ENCODE peak calls at places on chromosomes 5 and 9, in four cellular contexts. K, U, S and R are unnamed samples.
A peak's percentile ranks its signal among the peaks of the same experiment; 100 is the strongest.

GRCh38 chr5:126449751-126450271 is 26.6 kb downstream of the GRAMD2B start:
- DNase-seq in K (no peak), U (peak; percentile 88), S (no peak), R (peak; percentile 31)

GRCh38 chr5:178418471-178419010 is 171.7 kb downstream of the COL23A1 start:
- DNase-seq in K (no peak), U (no peak), S (no peak), R (no peak)

GRCh38 chr5:124650960-124651662 is 95.3 kb downstream of the ZNF608 start:
- DNase-seq in K (no peak), U (no peak), S (no peak), R (no peak)

GRCh38 chr5:31407921-31408714 is 123.8 kb downstream of the DROSHA start:
- DNase-seq in K (no peak), U (peak; percentile 7), S (no peak), R (no peak)

GRCh38 chr9:2072752-2073405 is 57.7 kb downstream of the SMARCA2 start:
- DNase-seq in K (no peak), U (no peak), S (no peak), R (no peak)

GRCh38 chr5:95799181-95799835 is 23.2 kb downstream of the GLRX start:
- DNase-seq in K (no peak), U (no peak), S (no peak), R (no peak)

GRCh38 chr9:126690431-126691051 is 76.8 kb downstream of the LMX1B start:
- DNase-seq in K (peak; percentile 79), U (peak; percentile 72), S (peak; percentile 20), R (peak; percentile 64)

GRCh38 chr5:41338276-41338675 is 124.9 kb upstream of the C6 start:
- DNase-seq in K (no peak), U (no peak), S (no peak), R (no peak)

GRCh38 chr9:7481570-7481969 is 318.0 kb downstream of the DMAC1 start:
- DNase-seq in K (no peak), U (no peak), S (no peak), R (no peak)

GRCh38 chr5:74243634-74244033 is 396.9 kb downstream of the ENC1 start:
- DNase-seq in K (no peak), U (peak; percentile 33), S (peak; percentile 40), R (no peak)

GRCh38 chr9:129875181-129875611 is 39.9 kb downstream of the USP20 start:
- DNase-seq in K (no peak), U (no peak), S (no peak), R (no peak)

GRCh38 chr9:135480071-135480941 is 724 bp downstream of the PPP1R26 start:
- DNase-seq in K (no peak), U (peak; percentile 67), S (no peak), R (no peak)

GRCh38 chr9:26677965-26678745 is 214.4 kb downstream of the CAAP1 start:
- DNase-seq in K (no peak), U (peak; percentile 47), S (no peak), R (no peak)

GRCh38 chr5:148999741-149000140 is 63.1 kb downstream of the SH3TC2 start:
- DNase-seq in K (no peak), U (no peak), S (no peak), R (no peak)

GRCh38 chr5:3796736-3797135 is 201.1 kb downstream of the IRX1 start:
- DNase-seq in K (no peak), U (no peak), S (no peak), R (no peak)

GRCh38 chr9:117265253-117265652 is 149.6 kb downstream of the ASTN2 start:
- DNase-seq in K (no peak), U (no peak), S (no peak), R (no peak)

GRCh38 chr9:109477269-109478203 is 20.6 kb downstream of the PTPN3 start:
- DNase-seq in K (no peak), U (no peak), S (peak; percentile 61), R (no peak)

GRCh38 chr5:154309805-154310204 is 119.3 kb downstream of the GALNT10 start:
- DNase-seq in K (no peak), U (peak; percentile 69), S (no peak), R (no peak)

GRCh38 chr5:150303070-150303595 is 428 bp upstream of the ARSI start:
- DNase-seq in K (no peak), U (no peak), S (no peak), R (no peak)

GRCh38 chr5:75524071-75524470 is 12.4 kb downstream of the POLK start:
- DNase-seq in K (no peak), U (no peak), S (no peak), R (no peak)

GRCh38 chr9:22307013-22307711 is 139.5 kb upstream of the DMRTA1 start:
- DNase-seq in K (no peak), U (no peak), S (peak; percentile 16), R (peak; percentile 69)